ENCODE peak calls at places on chromosomes 3 and 15, in four cellular contexts. P is GM12878, R is H1, K is HepG2. Q is an unnamed sample. For H3K4me1, the result is how much of the 10 kb centered on the place peaks cover.

GRCh38 chr15:98966036-98966787 is 41.4 kb downstream of the PGPEP1L start:
- DNase-seq in P (no peak), R (no peak), K (no peak), Q (no peak)

GRCh38 chr3:94065819-94066218 is 3.0 kb downstream of the NSUN3 start:
- DNase-seq in P (no peak), R (no peak), K (no peak), Q (no peak)

GRCh38 chr3:138943724-138944131 is 3.2 kb downstream of the FOXL2 start:
- DNase-seq in P (no peak), R (no peak), K (no peak), Q (no peak)

GRCh38 chr3:173913985-173914421 is 516.5 kb downstream of the NLGN1 start:
- DNase-seq in P (no peak), R (no peak), K (no peak), Q (no peak)

GRCh38 chr15:31278056-31278445 is 48.6 kb upstream of the KLF13 start:
- DNase-seq in P (no peak), R (peak), K (no peak), Q (no peak)

GRCh38 chr3:125011941-125012340 is 43.9 kb downstream of the HEG1 start:
- DNase-seq in P (no peak), R (no peak), K (no peak), Q (no peak)

GRCh38 chr3:150447631-150448465 is 39.8 kb downstream of the TSC22D2 start:
- DNase-seq in P (no peak), R (no peak), K (no peak), Q (no peak)

GRCh38 chr15:40088929-40089755 is 19.5 kb downstream of the BMF start:
- DNase-seq in P (no peak), R (no peak), K (no peak), Q (peak)

GRCh38 chr15:63833246-63833696 is 477 bp downstream of the HERC1 start:
- DNase-seq in P (no peak), R (peak), K (no peak), Q (no peak)

GRCh38 chr3:159818399-159818798 is 170.2 kb upstream of the IL12A start:
- DNase-seq in P (no peak), R (peak), K (peak), Q (no peak)

GRCh38 chr3:127786358-127787070 is 35.8 kb downstream of the MGLL start:
- DNase-seq in P (no peak), R (no peak), K (no peak), Q (no peak)

GRCh38 chr3:150699068-150699635 is 4.6 kb downstream of the ERICH6 start:
- DNase-seq in P (no peak), R (no peak), K (peak), Q (no peak)

GRCh38 chr3:66997560-66998074 is 490 bp upstream of the KBTBD8 start:
- DNase-seq in P (no peak), R (no peak), K (no peak), Q (no peak)

GRCh38 chr3:106333911-106334618 is 465.3 kb upstream of the CBLB start:
- DNase-seq in P (no peak), R (no peak), K (no peak), Q (no peak)

GRCh38 chr3:62500556-62501294 is 127.4 kb upstream of the FEZF2 start:
- DNase-seq in P (no peak), R (no peak), K (no peak), Q (no peak)

GRCh38 chr15:73650387-73651126 is 17.4 kb upstream of the NPTN start:
- DNase-seq in P (no peak), R (no peak), K (no peak), Q (no peak)

GRCh38 chr15:51721199-51721960 is 16.1 kb downstream of the LYSMD2 start:
- DNase-seq in P (no peak), R (no peak), K (no peak), Q (no peak)

GRCh38 chr15:94080989-94081605 is 150.3 kb upstream of the MCTP2 start:
- DNase-seq in P (no peak), R (no peak), K (no peak), Q (no peak)

GRCh38 chr3:49786357-49787181 is at the start of gene IP6K1:
- DNase-seq in P (peak), R (peak), K (peak), Q (peak)

GRCh38 chr15:90141646-90142045 is 39.4 kb upstream of the IDH2 start:
- DNase-seq in P (no peak), R (no peak), K (no peak), Q (no peak)

GRCh38 chr15:77358545-77359240 is 61.2 kb downstream of the PEAK1 start:
- DNase-seq in P (no peak), R (no peak), K (no peak), Q (no peak)

GRCh38 chr3:6860911-6861330 is at the start of gene GRM7:
- DNase-seq in P (no peak), R (peak), K (no peak), Q (peak)

DNA sequence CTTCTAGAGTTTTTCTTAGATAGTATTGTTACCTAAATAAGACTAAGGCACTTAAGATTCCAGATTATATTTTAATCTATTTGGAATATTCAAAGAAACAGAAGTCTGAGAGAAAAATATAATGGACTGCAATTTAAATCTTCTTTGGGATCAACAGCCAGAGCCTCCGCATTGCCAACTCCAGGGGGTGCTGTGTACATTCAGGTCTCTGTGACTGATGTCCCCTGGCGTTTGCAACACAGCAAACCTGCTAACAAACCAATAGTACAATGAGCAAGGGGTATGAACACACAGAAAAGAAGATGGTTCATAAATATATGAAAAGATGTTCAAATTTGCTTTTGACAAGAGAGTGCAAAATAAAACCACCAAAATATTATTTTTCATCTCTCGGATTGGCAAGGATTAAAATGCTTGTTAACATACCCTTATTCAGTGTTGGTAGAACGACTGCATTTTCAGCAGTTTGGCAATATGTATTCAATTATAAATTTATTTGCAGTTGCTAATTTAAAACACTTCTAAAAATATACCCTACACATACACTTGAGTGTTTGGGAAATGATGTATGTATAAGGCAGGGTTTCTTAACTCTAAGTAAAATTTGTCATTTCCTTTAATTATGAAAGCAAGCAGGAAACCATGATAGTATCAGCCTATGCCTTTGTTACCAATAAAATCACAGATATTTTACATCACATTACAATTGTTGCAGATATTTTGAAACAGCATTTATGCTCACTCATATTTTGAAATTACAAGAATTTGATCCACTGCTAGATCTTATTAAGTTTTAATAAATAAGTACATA is 16.1 kb upstream of the TM4SF1 start:
- DNase-seq in P (peak), R (peak), K (peak), Q (peak)
- H3K4me1 ChIP-seq in P (under half), R (under half), K (half or more), Q (under half)

DNA sequence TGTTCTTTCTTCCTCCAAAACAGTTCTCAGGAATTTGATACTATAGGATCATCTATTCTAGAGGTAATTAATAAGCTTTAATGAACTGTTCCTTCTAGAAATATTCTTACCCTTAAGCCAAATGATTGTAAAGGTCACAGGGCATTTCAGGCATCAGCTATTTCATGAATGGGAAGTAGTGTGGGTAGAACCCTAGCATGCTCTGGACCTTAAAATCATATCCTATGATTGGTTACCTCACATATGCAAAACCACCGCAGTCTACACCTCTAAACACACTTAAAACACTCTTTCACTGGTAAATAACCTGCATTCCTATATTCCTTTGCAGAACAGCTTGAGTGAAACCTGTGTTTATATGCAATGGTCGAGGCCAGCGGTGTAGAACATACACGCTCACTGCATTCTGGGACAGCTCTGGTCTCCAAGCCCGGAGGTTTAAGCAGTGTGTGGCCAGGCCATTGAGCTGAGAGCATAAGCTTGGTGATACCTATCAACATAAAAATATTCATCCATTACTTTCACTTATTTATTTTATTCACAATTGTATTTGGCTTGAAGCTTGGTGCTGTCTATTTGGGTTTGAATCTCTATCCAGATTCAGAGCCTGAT is 87.7 kb upstream of the RASGRP1 start:
- DNase-seq in P (no peak), R (no peak), K (no peak), Q (no peak)
- H3K4me3 ChIP-seq in P (no peak), R (no peak), K (no peak), Q (no peak)

GRCh38 chr3:41683666-41684350 is 278.1 kb downstream of the ULK4 start:
- DNase-seq in P (no peak), R (no peak), K (peak), Q (no peak)
- TF ChIP-seq SUZ12 in P (no peak), R (no peak), K (no peak), Q (no peak)

GRCh38 chr3:134372405-134373277 is 1.6 kb downstream of the AMOTL2 start:
- DNase-seq in P (no peak), R (no peak), K (no peak), Q (no peak)
- H3K4me1 ChIP-seq in P (under half), R (under half), K (half or more), Q (under half)

DNA sequence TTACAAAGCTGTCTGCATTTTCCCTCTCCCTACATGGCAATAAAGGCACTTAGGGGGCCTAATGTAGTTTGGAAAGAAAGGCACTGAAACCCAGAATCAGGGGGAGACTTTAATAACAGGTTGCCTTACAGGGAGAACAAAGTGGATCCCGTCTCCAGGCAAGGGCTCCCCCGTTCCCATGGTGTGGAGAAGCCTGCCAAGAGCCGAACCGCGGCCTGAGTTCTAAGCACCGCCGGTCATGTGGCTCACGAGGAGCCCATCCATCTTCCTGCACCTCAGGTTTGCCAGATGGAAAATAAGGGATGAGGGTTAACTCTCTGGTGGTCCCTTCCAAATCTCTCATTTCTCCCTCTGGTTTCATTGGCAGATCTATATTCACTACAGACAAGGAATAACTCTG is 31.9 kb downstream of the RORA start:
- DNase-seq in P (no peak), R (no peak), K (no peak), Q (no peak)
- H3K4me3 ChIP-seq in P (no peak), R (no peak), K (no peak), Q (no peak)

DNA sequence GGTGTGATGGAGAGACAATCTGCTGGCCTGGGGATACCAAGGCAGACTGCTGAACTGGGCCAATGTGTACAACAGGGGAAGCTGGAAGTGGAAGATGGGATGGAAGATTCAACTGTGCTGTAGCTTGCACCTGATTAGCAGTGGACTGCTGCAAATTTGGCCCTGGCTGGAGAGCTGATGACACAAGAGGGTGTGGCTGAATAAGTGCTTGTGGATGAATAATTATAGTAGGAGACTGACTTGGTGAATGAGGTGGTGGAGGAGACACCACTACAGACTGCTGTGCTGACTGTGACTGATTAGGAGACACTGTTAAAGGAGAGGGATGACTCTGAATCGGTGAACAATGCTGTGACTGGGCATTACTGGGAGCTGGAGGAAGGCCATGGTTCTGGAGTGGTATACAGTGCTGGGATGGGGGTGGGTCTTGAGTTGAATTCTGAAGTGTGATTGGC is 52.5 kb downstream of the PHC3 start:
- DNase-seq in P (no peak), R (no peak), K (no peak), Q (no peak)
- TF ChIP-seq SUZ12 in P (no peak), R (no peak), K (no peak), Q (no peak)

DNA sequence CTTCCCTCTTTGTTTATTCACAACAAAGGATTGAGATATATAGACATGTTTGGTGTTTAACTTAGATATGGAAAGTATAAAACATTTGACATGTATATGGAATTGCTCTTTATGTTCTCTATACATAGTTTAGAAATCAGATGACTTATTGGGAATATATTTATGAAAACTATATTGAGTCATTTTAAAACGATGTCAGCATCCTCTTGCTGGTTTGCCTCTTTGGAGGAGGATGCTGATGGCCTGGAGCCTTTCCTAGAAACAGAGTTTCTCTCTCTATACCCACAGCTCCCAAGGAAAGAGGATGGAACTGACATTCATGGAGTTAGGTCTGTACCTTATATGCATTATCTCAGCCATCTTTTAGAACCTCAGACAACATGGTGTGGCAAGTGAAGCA is 40.3 kb downstream of the ZBTB38 start:
- DNase-seq in P (no peak), R (no peak), K (no peak), Q (no peak)
- H3K4me1 ChIP-seq in P (half or more), R (under half), K (half or more), Q (under half)

GRCh38 chr3:16430717-16431630 is 82.5 kb downstream of the RFTN1 start:
- DNase-seq in P (peak), R (no peak), K (no peak), Q (no peak)
- H3K4me3 ChIP-seq in P (no peak), R (no peak), K (no peak), Q (no peak)

Q was measured in NT2/D1.